ENCODE peak calls at places on chromosome 7, in ten cellular contexts. One of them, this sample, is unnamed.

GRCh38 chr7:73741600-73741999 is 3.0 kb upstream of the ABHD11 start:
- DNase-seq in A549: no peak
- DNase-seq in left ventricle myocardium inferior: no peak
- DNase-seq in psoas muscle: no peak
- DNase-seq in astrocyte: no peak
- DNase-seq in neural progenitor cell: peak; percentile 52
- DNase-seq in CD8-positive, alpha-beta memory T cell: no peak
- DNase-seq in PC-3: no peak
- DNase-seq in body of pancreas: peak; percentile 48
- DNase-seq in sigmoid colon: no peak
- DNase-seq in this sample: no peak

GRCh38 chr7:77422500-77422899 is 6.4 kb upstream of the GSAP start:
- DNase-seq in A549: no peak
- DNase-seq in left ventricle myocardium inferior: no peak
- DNase-seq in psoas muscle: no peak
- DNase-seq in astrocyte: no peak
- DNase-seq in neural progenitor cell: no peak
- DNase-seq in CD8-positive, alpha-beta memory T cell: no peak
- DNase-seq in PC-3: no peak
- DNase-seq in body of pancreas: no peak
- DNase-seq in sigmoid colon: no peak
- DNase-seq in this sample: no peak

GRCh38 chr7:77830649-77831355 is 32.2 kb downstream of the PHTF2 start:
- DNase-seq in A549: no peak
- DNase-seq in left ventricle myocardium inferior: no peak
- DNase-seq in psoas muscle: no peak
- DNase-seq in astrocyte: no peak
- DNase-seq in neural progenitor cell: no peak
- DNase-seq in CD8-positive, alpha-beta memory T cell: no peak
- DNase-seq in PC-3: no peak
- DNase-seq in body of pancreas: no peak
- DNase-seq in sigmoid colon: no peak
- DNase-seq in this sample: no peak

GRCh38 chr7:44921607-44922350 is 36.4 kb upstream of the PURB start:
- DNase-seq in A549: peak; percentile 47
- DNase-seq in left ventricle myocardium inferior: peak; percentile 90
- DNase-seq in psoas muscle: peak; percentile 91
- DNase-seq in astrocyte: peak; percentile 20
- DNase-seq in neural progenitor cell: peak; percentile 86
- DNase-seq in CD8-positive, alpha-beta memory T cell: peak; percentile 95
- DNase-seq in PC-3: peak; percentile 78
- DNase-seq in body of pancreas: peak; percentile 90
- DNase-seq in sigmoid colon: peak; percentile 93
- DNase-seq in this sample: peak; percentile 47

GRCh38 chr7:121442845-121443244 is 46.7 kb upstream of the FAM3C start:
- DNase-seq in A549: no peak
- DNase-seq in left ventricle myocardium inferior: no peak
- DNase-seq in psoas muscle: no peak
- DNase-seq in astrocyte: no peak
- DNase-seq in neural progenitor cell: no peak
- DNase-seq in CD8-positive, alpha-beta memory T cell: peak; percentile 62
- DNase-seq in PC-3: peak; percentile 36
- DNase-seq in body of pancreas: no peak
- DNase-seq in sigmoid colon: no peak
- DNase-seq in this sample: no peak

GRCh38 chr7:10644849-10645248 is 328.8 kb upstream of the PHF14 start:
- DNase-seq in A549: no peak
- DNase-seq in left ventricle myocardium inferior: no peak
- DNase-seq in psoas muscle: no peak
- DNase-seq in astrocyte: no peak
- DNase-seq in neural progenitor cell: no peak
- DNase-seq in CD8-positive, alpha-beta memory T cell: no peak
- DNase-seq in PC-3: no peak
- DNase-seq in body of pancreas: no peak
- DNase-seq in sigmoid colon: no peak
- DNase-seq in this sample: no peak

GRCh38 chr7:132080967-132081668 is 495.2 kb downstream of the PLXNA4 start:
- DNase-seq in A549: no peak
- DNase-seq in left ventricle myocardium inferior: no peak
- DNase-seq in psoas muscle: no peak
- DNase-seq in astrocyte: peak; percentile 90
- DNase-seq in neural progenitor cell: no peak
- DNase-seq in CD8-positive, alpha-beta memory T cell: no peak
- DNase-seq in PC-3: no peak
- DNase-seq in body of pancreas: peak; percentile 37
- DNase-seq in sigmoid colon: peak; percentile 80
- DNase-seq in this sample: no peak

GRCh38 chr7:15525652-15526263 is 36.1 kb downstream of the AGMO start:
- DNase-seq in A549: no peak
- DNase-seq in left ventricle myocardium inferior: no peak
- DNase-seq in psoas muscle: no peak
- DNase-seq in astrocyte: no peak
- DNase-seq in neural progenitor cell: no peak
- DNase-seq in CD8-positive, alpha-beta memory T cell: no peak
- DNase-seq in PC-3: no peak
- DNase-seq in body of pancreas: no peak
- DNase-seq in sigmoid colon: no peak
- DNase-seq in this sample: no peak

GRCh38 chr7:47506716-47507354 is 75.1 kb downstream of the TNS3 start:
- DNase-seq in A549: no peak
- DNase-seq in left ventricle myocardium inferior: no peak
- DNase-seq in psoas muscle: no peak
- DNase-seq in astrocyte: peak; percentile 93
- DNase-seq in neural progenitor cell: no peak
- DNase-seq in CD8-positive, alpha-beta memory T cell: no peak
- DNase-seq in PC-3: no peak
- DNase-seq in body of pancreas: no peak
- DNase-seq in sigmoid colon: no peak
- DNase-seq in this sample: no peak

GRCh38 chr7:85023066-85023687 is 163.7 kb downstream of the SEMA3D start:
- DNase-seq in A549: no peak
- DNase-seq in left ventricle myocardium inferior: no peak
- DNase-seq in psoas muscle: no peak
- DNase-seq in astrocyte: peak; percentile 15
- DNase-seq in neural progenitor cell: peak; percentile 63
- DNase-seq in CD8-positive, alpha-beta memory T cell: no peak
- DNase-seq in PC-3: peak; percentile 69
- DNase-seq in body of pancreas: peak; percentile 39
- DNase-seq in sigmoid colon: no peak
- DNase-seq in this sample: no peak

GRCh38 chr7:47356261-47356660 is 225.7 kb downstream of the TNS3 start:
- DNase-seq in A549: no peak
- DNase-seq in left ventricle myocardium inferior: no peak
- DNase-seq in psoas muscle: no peak
- DNase-seq in astrocyte: no peak
- DNase-seq in neural progenitor cell: no peak
- DNase-seq in CD8-positive, alpha-beta memory T cell: no peak
- DNase-seq in PC-3: no peak
- DNase-seq in body of pancreas: no peak
- DNase-seq in sigmoid colon: no peak
- DNase-seq in this sample: no peak

GRCh38 chr7:45184326-45185027 is 26.9 kb downstream of the RAMP3 start:
- DNase-seq in A549: no peak
- DNase-seq in left ventricle myocardium inferior: no peak
- DNase-seq in psoas muscle: no peak
- DNase-seq in astrocyte: no peak
- DNase-seq in neural progenitor cell: no peak
- DNase-seq in CD8-positive, alpha-beta memory T cell: no peak
- DNase-seq in PC-3: no peak
- DNase-seq in body of pancreas: no peak
- DNase-seq in sigmoid colon: peak; percentile 51
- DNase-seq in this sample: no peak

GRCh38 chr7:116528008-116528789 is 3.4 kb downstream of the CAV1 start:
- DNase-seq in A549: peak; percentile 71
- DNase-seq in left ventricle myocardium inferior: peak; percentile 51
- DNase-seq in psoas muscle: peak; percentile 67
- DNase-seq in astrocyte: peak; percentile 96
- DNase-seq in neural progenitor cell: no peak
- DNase-seq in CD8-positive, alpha-beta memory T cell: no peak
- DNase-seq in PC-3: peak; percentile 85
- DNase-seq in body of pancreas: peak; percentile 46
- DNase-seq in sigmoid colon: peak; percentile 88
- DNase-seq in this sample: no peak

GRCh38 chr7:148222716-148223115 is 367.9 kb upstream of the C7orf33 start:
- DNase-seq in A549: no peak
- DNase-seq in left ventricle myocardium inferior: no peak
- DNase-seq in psoas muscle: no peak
- DNase-seq in astrocyte: no peak
- DNase-seq in neural progenitor cell: no peak
- DNase-seq in CD8-positive, alpha-beta memory T cell: no peak
- DNase-seq in PC-3: no peak
- DNase-seq in body of pancreas: no peak
- DNase-seq in sigmoid colon: no peak
- DNase-seq in this sample: no peak

GRCh38 chr7:4269746-4270145 is 412.3 kb upstream of the FOXK1 start:
- DNase-seq in A549: no peak
- DNase-seq in left ventricle myocardium inferior: no peak
- DNase-seq in psoas muscle: no peak
- DNase-seq in astrocyte: no peak
- DNase-seq in neural progenitor cell: no peak
- DNase-seq in CD8-positive, alpha-beta memory T cell: no peak
- DNase-seq in PC-3: no peak
- DNase-seq in body of pancreas: no peak
- DNase-seq in sigmoid colon: no peak
- DNase-seq in this sample: no peak

GRCh38 chr7:141433698-141434097 is 117.5 kb upstream of the AGK start:
- DNase-seq in A549: no peak
- DNase-seq in left ventricle myocardium inferior: no peak
- DNase-seq in psoas muscle: no peak
- DNase-seq in astrocyte: no peak
- DNase-seq in neural progenitor cell: no peak
- DNase-seq in CD8-positive, alpha-beta memory T cell: no peak
- DNase-seq in PC-3: no peak
- DNase-seq in body of pancreas: peak; percentile 22
- DNase-seq in sigmoid colon: no peak
- DNase-seq in this sample: no peak

GRCh38 chr7:141427134-141427533 is 124.1 kb upstream of the AGK start:
- DNase-seq in A549: no peak
- DNase-seq in left ventricle myocardium inferior: no peak
- DNase-seq in psoas muscle: no peak
- DNase-seq in astrocyte: no peak
- DNase-seq in neural progenitor cell: no peak
- DNase-seq in CD8-positive, alpha-beta memory T cell: no peak
- DNase-seq in PC-3: no peak
- DNase-seq in body of pancreas: no peak
- DNase-seq in sigmoid colon: no peak
- DNase-seq in this sample: no peak

GRCh38 chr7:141431143-141431479 is 120.1 kb upstream of the AGK start:
- DNase-seq in A549: no peak
- DNase-seq in left ventricle myocardium inferior: no peak
- DNase-seq in psoas muscle: no peak
- DNase-seq in astrocyte: no peak
- DNase-seq in neural progenitor cell: no peak
- DNase-seq in CD8-positive, alpha-beta memory T cell: no peak
- DNase-seq in PC-3: no peak
- DNase-seq in body of pancreas: no peak
- DNase-seq in sigmoid colon: no peak
- DNase-seq in this sample: no peak

GRCh38 chr7:141430426-141431142 is 120.6 kb upstream of the AGK start:
- DNase-seq in A549: no peak
- DNase-seq in left ventricle myocardium inferior: no peak
- DNase-seq in psoas muscle: no peak
- DNase-seq in astrocyte: no peak
- DNase-seq in neural progenitor cell: peak; percentile 31
- DNase-seq in CD8-positive, alpha-beta memory T cell: no peak
- DNase-seq in PC-3: no peak
- DNase-seq in body of pancreas: peak; percentile 30
- DNase-seq in sigmoid colon: no peak
- DNase-seq in this sample: no peak
- H3K27ac ChIP-seq in A549: no peak overlapping the region
- H3K27ac ChIP-seq in left ventricle myocardium inferior: peak overlapping the region; percentile 56
- H3K27ac ChIP-seq in psoas muscle: no peak overlapping the region
- H3K27ac ChIP-seq in astrocyte: no peak overlapping the region
- H3K27ac ChIP-seq in neural progenitor cell: no peak overlapping the region
- H3K27ac ChIP-seq in CD8-positive, alpha-beta memory T cell: no peak overlapping the region
- H3K27ac ChIP-seq in PC-3: no peak overlapping the region
- H3K27ac ChIP-seq in body of pancreas: no peak overlapping the region
- H3K27ac ChIP-seq in sigmoid colon: no peak overlapping the region
- H3K27ac ChIP-seq in this sample: no peak overlapping the region

GRCh38 chr7:100890640-100891521 is 1.4 kb upstream of the UFSP1 start:
- DNase-seq in A549: no peak
- DNase-seq in left ventricle myocardium inferior: peak; percentile 22
- DNase-seq in psoas muscle: peak; percentile 30
- DNase-seq in astrocyte: no peak
- DNase-seq in neural progenitor cell: peak; percentile 45
- DNase-seq in CD8-positive, alpha-beta memory T cell: peak; percentile 49
- DNase-seq in PC-3: no peak
- DNase-seq in body of pancreas: no peak
- DNase-seq in sigmoid colon: peak; percentile 66
- DNase-seq in this sample: no peak
- H3K4me3 ChIP-seq in A549: peak overlapping the region; percentile 92
- H3K4me3 ChIP-seq in left ventricle myocardium inferior: peak overlapping the region; percentile 80
- H3K4me3 ChIP-seq in psoas muscle: peak overlapping the region; percentile 77
- H3K4me3 ChIP-seq in astrocyte: peak overlapping the region; percentile 45
- H3K4me3 ChIP-seq in neural progenitor cell: peak overlapping the region; percentile 69
- H3K4me3 ChIP-seq in CD8-positive, alpha-beta memory T cell: peak overlapping the region; percentile 74
- H3K4me3 ChIP-seq in PC-3: peak overlapping the region; percentile 72
- H3K4me3 ChIP-seq in body of pancreas: no peak overlapping the region
- H3K4me3 ChIP-seq in sigmoid colon: peak overlapping the region; percentile 65
- H3K4me3 ChIP-seq in this sample: peak overlapping the region; percentile 62

DNA sequence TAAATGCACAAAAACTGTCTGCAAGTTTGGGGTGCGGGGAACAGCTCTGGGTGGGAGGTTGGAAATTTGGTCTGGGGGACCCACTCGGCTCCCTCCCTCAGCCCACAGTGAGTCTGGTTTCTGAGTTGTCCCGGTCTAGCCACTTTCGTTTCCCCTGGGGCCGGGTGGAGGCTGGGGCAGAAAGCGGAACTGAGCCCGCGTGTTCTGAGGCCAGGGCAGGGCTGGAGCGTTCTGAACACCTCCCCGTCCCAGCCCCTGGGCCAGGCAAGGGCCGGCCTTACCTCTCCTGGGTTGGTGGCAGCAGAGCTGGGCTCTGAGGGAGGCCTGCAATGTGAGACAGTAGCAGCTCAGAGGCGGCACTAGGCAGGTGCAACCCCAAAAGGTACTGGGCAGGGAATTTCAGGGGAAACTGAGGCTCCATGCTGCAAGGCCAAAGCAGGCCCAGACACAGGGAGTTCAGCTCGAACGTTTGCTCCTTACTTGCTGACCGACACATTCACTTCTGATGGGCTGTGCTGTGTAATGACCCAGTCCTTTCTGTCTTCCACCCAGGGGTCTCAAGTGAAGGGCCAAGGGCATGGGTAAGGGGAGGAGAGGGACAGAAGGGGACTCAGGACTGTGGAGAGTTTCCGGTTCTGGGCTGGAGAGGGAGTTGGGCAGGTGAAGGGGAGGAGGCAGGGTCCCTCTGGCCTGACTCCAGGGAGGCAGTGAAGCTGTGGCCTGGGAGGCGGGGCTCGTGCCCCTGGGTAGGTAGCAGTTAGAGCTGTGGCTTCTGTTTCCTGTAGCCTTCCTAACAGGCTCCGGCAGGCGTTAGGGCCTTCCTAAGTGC is 3.0 kb downstream of the IRF5 start:
- DNase-seq in A549: no peak
- DNase-seq in left ventricle myocardium inferior: peak; percentile 66
- DNase-seq in psoas muscle: peak; percentile 60
- DNase-seq in astrocyte: no peak
- DNase-seq in neural progenitor cell: no peak
- DNase-seq in CD8-positive, alpha-beta memory T cell: peak; percentile 48
- DNase-seq in PC-3: no peak
- DNase-seq in body of pancreas: peak; percentile 61
- DNase-seq in sigmoid colon: peak; percentile 69
- DNase-seq in this sample: no peak
- H3K27ac ChIP-seq in A549: no peak overlapping the region
- H3K27ac ChIP-seq in left ventricle myocardium inferior: peak overlapping the region; percentile 50
- H3K27ac ChIP-seq in psoas muscle: no peak overlapping the region
- H3K27ac ChIP-seq in astrocyte: no peak overlapping the region
- H3K27ac ChIP-seq in neural progenitor cell: no peak overlapping the region
- H3K27ac ChIP-seq in CD8-positive, alpha-beta memory T cell: no peak overlapping the region
- H3K27ac ChIP-seq in PC-3: no peak overlapping the region
- H3K27ac ChIP-seq in body of pancreas: no peak overlapping the region
- H3K27ac ChIP-seq in sigmoid colon: peak overlapping the region; percentile 47
- H3K27ac ChIP-seq in this sample: no peak overlapping the region

GRCh38 chr7:137967143-137968018 is 34.5 kb downstream of the CREB3L2 start:
- DNase-seq in A549: no peak
- DNase-seq in left ventricle myocardium inferior: no peak
- DNase-seq in psoas muscle: no peak
- DNase-seq in astrocyte: peak; percentile 88
- DNase-seq in neural progenitor cell: peak; percentile 13
- DNase-seq in CD8-positive, alpha-beta memory T cell: no peak
- DNase-seq in PC-3: peak; percentile 40
- DNase-seq in body of pancreas: no peak
- DNase-seq in sigmoid colon: no peak
- DNase-seq in this sample: no peak
- H3K4me3 ChIP-seq in A549: no peak overlapping the region
- H3K4me3 ChIP-seq in left ventricle myocardium inferior: no peak overlapping the region
- H3K4me3 ChIP-seq in psoas muscle: no peak overlapping the region
- H3K4me3 ChIP-seq in astrocyte: no peak overlapping the region
- H3K4me3 ChIP-seq in neural progenitor cell: no peak overlapping the region
- H3K4me3 ChIP-seq in CD8-positive, alpha-beta memory T cell: no peak overlapping the region
- H3K4me3 ChIP-seq in PC-3: no peak overlapping the region
- H3K4me3 ChIP-seq in body of pancreas: no peak overlapping the region
- H3K4me3 ChIP-seq in sigmoid colon: no peak overlapping the region
- H3K4me3 ChIP-seq in this sample: no peak overlapping the region